ENCODE peak calls at places on chromosomes 3 and 15, in four cellular contexts. C, P, X and W are unnamed samples.

GRCh38 chr15:50128266-50128665 is 9.2 kb upstream of the ATP8B4 start:
- DNase-seq in X (no peak), P (no peak), C (no peak), W (no peak)

GRCh38 chr15:89101302-89102191 is 13.3 kb downstream of the ABHD2 start:
- DNase-seq in P (no peak), X (no peak), C (peak; percentile 95), W (no peak)

GRCh38 chr3:150180349-150180748 is 209.7 kb upstream of the PFN2 start:
- DNase-seq in C (peak; percentile 19), X (no peak), P (no peak), W (no peak)

GRCh38 chr3:15646924-15647511 is 45.5 kb downstream of the BTD start:
- DNase-seq in X (no peak), P (no peak), C (peak; percentile 97), W (no peak)

GRCh38 chr15:89414571-89414970 is 79.9 kb upstream of the POLG start:
- DNase-seq in P (no peak), C (no peak), X (no peak), W (no peak)

GRCh38 chr15:39833515-39833981 is 50.9 kb upstream of the FSIP1 start:
- DNase-seq in P (no peak), X (no peak), C (peak; percentile 86), W (no peak)

GRCh38 chr3:172516318-172517214 is 6.7 kb downstream of the TNFSF10 start:
- DNase-seq in C (peak; percentile 95), P (no peak), X (no peak), W (no peak)

GRCh38 chr15:59255647-59256380 is 49.2 kb downstream of the LDHAL6B start:
- DNase-seq in P (peak; percentile 25), X (no peak), C (peak; percentile 45), W (no peak)

GRCh38 chr15:40064231-40064894 is 25.4 kb upstream of the SRP14 start:
- DNase-seq in C (peak; percentile 92), X (no peak), P (no peak), W (no peak)

GRCh38 chr3:150127011-150127490 is 156.4 kb upstream of the PFN2 start:
- DNase-seq in C (no peak), P (no peak), X (no peak), W (no peak)

GRCh38 chr15:91311986-91312385 is 211.9 kb downstream of the SV2B start:
- DNase-seq in P (no peak), C (no peak), X (peak; percentile 63), W (no peak)

GRCh38 chr3:182212479-182213076 is 500.9 kb downstream of the SOX2 start:
- DNase-seq in X (no peak), C (peak; percentile 99), P (no peak), W (no peak)

GRCh38 chr15:32909431-32909830 is 191.6 kb downstream of the GREM1 start:
- DNase-seq in X (no peak), C (peak; percentile 19), P (no peak), W (no peak)

GRCh38 chr15:88238618-88239430 is 17.7 kb downstream of the NTRK3 start:
- DNase-seq in C (no peak), X (no peak), P (no peak), W (no peak)

GRCh38 chr3:123076496-123077418 is 9.9 kb downstream of the PDIA5 start:
- DNase-seq in C (no peak), X (no peak), P (no peak), W (no peak)

GRCh38 chr3:114310701-114311100 is 16.9 kb downstream of the TIGIT start:
- DNase-seq in P (no peak), C (no peak), X (no peak), W (no peak)

GRCh38 chr3:54755746-54756145 is 172.1 kb downstream of the LRTM1 start:
- DNase-seq in C (no peak), P (no peak), X (no peak), W (no peak)

GRCh38 chr3:46666471-46666845 is 27.0 kb downstream of the ALS2CL start:
- DNase-seq in X (no peak), C (no peak), P (no peak), W (no peak)

GRCh38 chr15:70976856-70977255 is 84.2 kb downstream of the LRRC49 start:
- DNase-seq in P (no peak), X (no peak), C (peak; percentile 45), W (no peak)

GRCh38 chr3:52779411-52780297 is 2.3 kb downstream of the ITIH1 start:
- DNase-seq in P (peak; percentile 30), C (no peak), X (peak; percentile 11), W (no peak)

GRCh38 chr15:39854161-39854560 is 65.9 kb downstream of the GPR176 start:
- DNase-seq in C (no peak), X (no peak), P (no peak), W (no peak)

GRCh38 chr3:99896482-99896881 is 78.8 kb downstream of the CMSS1 start:
- DNase-seq in C (no peak), X (no peak), P (no peak), W (no peak)